ENCODE peak calls at places on chromosomes 12 and 14, in nine cellular contexts. W is A549, H is K562, K is right lobe of liver, T is IMR-90, C is heart left ventricle, V is GM12878, A is HepG2, S is body of pancreas. M is an unnamed sample.
A peak's percentile ranks its signal among the peaks of the same experiment; 100 is the strongest.

GRCh38 chr12:90076851-90077319 is 368.2 kb upstream of the ATP2B1 start:
- ATAC-seq in W (no peak), H (no peak), K (no peak), T (no peak), C (no peak), V (no peak), A (no peak), S (no peak), M (no peak)

GRCh38 chr14:97177016-97177415 is 379.8 kb downstream of the VRK1 start:
- ATAC-seq in W (peak; percentile 60), H (peak; percentile 68), K (no peak), T (no peak), C (no peak), V (peak; percentile 82), A (peak; percentile 67), S (no peak), M (no peak)

GRCh38 chr12:117421987-117422386 is 60.6 kb upstream of the NOS1 start:
- ATAC-seq in W (no peak), H (no peak), K (peak; percentile 96), T (no peak), C (no peak), V (no peak), A (no peak), S (no peak), M (no peak)

GRCh38 chr14:68103841-68104240 is 284.3 kb downstream of the RAD51B start:
- ATAC-seq in W (no peak), H (no peak), K (no peak), T (no peak), C (no peak), V (no peak), A (no peak), S (peak; percentile 53), M (no peak)

GRCh38 chr12:89507015-89507824 is 17.4 kb downstream of the GALNT4 start:
- ATAC-seq in W (peak; percentile 86), H (peak; percentile 58), K (peak; percentile 43), T (no peak), C (peak; percentile 43), V (no peak), A (peak; percentile 63), S (peak; percentile 83), M (no peak)

GRCh38 chr14:55327179-55327578 is 56.0 kb downstream of the FBXO34 start:
- ATAC-seq in W (no peak), H (peak; percentile 49), K (no peak), T (no peak), C (no peak), V (peak; percentile 94), A (no peak), S (no peak), M (no peak)

GRCh38 chr14:54498579-54498978 is 9.8 kb upstream of the GMFB start:
- ATAC-seq in W (no peak), H (no peak), K (no peak), T (no peak), C (peak; percentile 38), V (no peak), A (peak; percentile 33), S (no peak), M (no peak)

GRCh38 chr12:8088574-8088973 is 6.5 kb downstream of the NECAP1 start:
- ATAC-seq in W (no peak), H (no peak), K (peak; percentile 28), T (no peak), C (no peak), V (peak; percentile 84), A (no peak), S (no peak), M (no peak)

GRCh38 chr12:4203772-4204376 is 69.7 kb upstream of the CCND2 start:
- ATAC-seq in W (no peak), H (no peak), K (no peak), T (no peak), C (no peak), V (no peak), A (no peak), S (no peak), M (no peak)

GRCh38 chr14:91714805-91715204 is 17.1 kb downstream of the CATSPERB start:
- ATAC-seq in W (no peak), H (no peak), K (no peak), T (no peak), C (no peak), V (no peak), A (no peak), S (no peak), M (no peak)

GRCh38 chr12:18752280-18752920 is 14.5 kb downstream of the CAPZA3 start:
- ATAC-seq in W (no peak), H (peak; percentile 78), K (no peak), T (peak; percentile 34), C (peak; percentile 69), V (no peak), A (no peak), S (peak; percentile 65), M (peak; percentile 60)

GRCh38 chr14:72154645-72155378 is 222.6 kb downstream of the RGS6 start:
- ATAC-seq in W (no peak), H (no peak), K (no peak), T (no peak), C (no peak), V (no peak), A (no peak), S (no peak), M (peak; percentile 43)

GRCh38 chr14:103848720-103849077 is 1.3 kb upstream of the PPP1R13B start:
- ATAC-seq in W (no peak), H (no peak), K (no peak), T (no peak), C (peak; percentile 48), V (no peak), A (peak; percentile 45), S (no peak), M (no peak)

GRCh38 chr12:94636462-94637085 is 13.8 kb downstream of the TMCC3 start:
- ATAC-seq in W (no peak), H (no peak), K (no peak), T (no peak), C (no peak), V (no peak), A (no peak), S (no peak), M (no peak)

GRCh38 chr12:7042847-7043246 is 17.7 kb upstream of the C1S start:
- ATAC-seq in W (peak; percentile 63), H (peak; percentile 87), K (peak; percentile 83), T (peak; percentile 80), C (peak; percentile 78), V (peak; percentile 41), A (no peak), S (peak; percentile 97), M (peak; percentile 79)

GRCh38 chr12:117050060-117050459 is 49.2 kb downstream of the TESC start:
- ATAC-seq in W (no peak), H (no peak), K (no peak), T (no peak), C (no peak), V (no peak), A (no peak), S (no peak), M (no peak)

GRCh38 chr12:11814362-11814761 is 164.9 kb downstream of the ETV6 start:
- ATAC-seq in W (peak; percentile 81), H (no peak), K (no peak), T (peak; percentile 74), C (no peak), V (no peak), A (peak; percentile 15), S (no peak), M (no peak)

GRCh38 chr12:98697209-98697608 is 52.1 kb downstream of the APAF1 start:
- ATAC-seq in W (no peak), H (peak; percentile 55), K (no peak), T (no peak), C (no peak), V (no peak), A (no peak), S (no peak), M (no peak)

GRCh38 chr12:92702754-92703679 is at the start of gene PLEKHG7:
- ATAC-seq in W (peak; percentile 39), H (no peak), K (peak; percentile 97), T (no peak), C (no peak), V (peak; percentile 91), A (peak; percentile 96), S (peak; percentile 93), M (no peak)

DNA sequence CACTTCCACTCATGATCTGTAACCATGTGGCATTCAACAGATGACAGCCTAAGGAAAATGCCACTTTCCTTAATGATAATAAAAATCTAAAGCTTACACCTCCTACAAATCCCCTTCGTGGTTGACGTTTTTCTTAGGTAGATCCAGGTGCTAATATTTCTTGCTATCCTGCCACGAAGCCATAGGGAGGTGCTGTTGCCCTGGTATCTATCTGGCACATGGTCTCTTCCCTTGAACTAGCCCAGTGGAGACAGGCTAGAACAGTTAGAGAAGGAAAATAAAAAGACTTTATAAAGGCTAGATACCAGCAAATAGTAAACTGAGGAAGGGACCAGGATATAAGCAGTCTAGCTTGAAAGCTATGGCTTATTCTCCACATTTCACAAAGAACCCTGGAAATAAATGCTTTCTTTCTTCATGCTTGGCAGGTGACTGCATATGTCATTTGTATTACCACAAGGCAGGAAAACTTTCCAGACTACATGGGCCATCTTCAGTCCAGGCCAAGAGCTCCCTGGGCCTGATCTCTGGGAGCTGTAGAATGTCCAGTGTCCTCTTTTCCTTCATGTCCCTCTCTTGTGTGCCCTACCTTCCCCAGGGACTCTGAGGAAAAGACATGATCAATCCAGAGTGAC is 15.3 kb downstream of the SPIC start:
- ATAC-seq in W (peak; percentile 59), H (peak; percentile 83), K (peak; percentile 53), T (peak; percentile 49), C (peak; percentile 81), V (peak; percentile 84), A (peak; percentile 93), S (peak; percentile 64), M (no peak)
- TF ChIP-seq CTCF in W (peak; percentile 27), H (peak; percentile 54), K (peak; percentile 32), T (no peak), C (peak; percentile 49), V (peak; percentile 52), A (peak; percentile 80), S (peak; percentile 33), M (peak; percentile 26)

GRCh38 chr14:75293920-75294648 is 15.5 kb downstream of the FOS start:
- ATAC-seq in W (peak; percentile 96), H (peak; percentile 95), K (peak; percentile 89), T (peak; percentile 96), C (peak; percentile 93), V (peak; percentile 99), A (peak; percentile 92), S (peak; percentile 94), M (peak; percentile 93)
- TF ChIP-seq POLR2A in W (peak; percentile 51), H (peak; percentile 62), K (peak; percentile 63), T (peak; percentile 87), C (peak; percentile 29), V (no peak), A (peak; percentile 71), S (peak; percentile 72), M (peak; percentile 39)

GRCh38 chr14:106803379-106803778 is 1277.0 kb downstream of the TMEM121 start:
- ATAC-seq in W (no peak), H (no peak), K (no peak), T (no peak), C (no peak), V (no peak), A (no peak), S (no peak), M (no peak)
- H3K9me3 ChIP-seq in W (no peaks in the 10 kb centered on the region), H (no peaks in the 10 kb centered on the region), K (no peaks in the 10 kb centered on the region), T (peaks cover 18% of the 10 kb centered on the region), C (no peaks in the 10 kb centered on the region), V (no peaks in the 10 kb centered on the region), A (no peaks in the 10 kb centered on the region), S (no peaks in the 10 kb centered on the region), M (no peaks in the 10 kb centered on the region)

DNA sequence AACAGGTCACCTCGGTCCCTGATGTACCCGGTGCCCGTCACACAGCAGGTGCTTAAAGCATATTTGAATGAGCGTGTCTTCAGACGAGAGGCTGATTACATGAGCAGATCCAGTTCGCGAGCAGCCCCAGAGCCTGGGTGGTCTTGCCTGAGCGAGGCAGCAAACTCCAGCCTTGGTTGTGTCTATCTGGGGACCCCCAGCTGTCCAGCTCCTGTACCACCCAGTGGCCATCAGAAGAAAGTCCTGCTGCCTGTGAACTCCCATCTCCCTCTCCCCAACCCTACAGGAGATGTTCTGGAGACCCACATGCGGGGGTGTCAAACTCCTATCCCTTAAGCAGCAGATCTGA is 174.2 kb downstream of the PHETA1 start:
- ATAC-seq in W (no peak), H (no peak), K (no peak), T (no peak), C (no peak), V (no peak), A (peak; percentile 27), S (no peak), M (no peak)
- TF ChIP-seq CTCF in W (no peak), H (no peak), K (no peak), T (no peak), C (no peak), V (no peak), A (no peak), S (no peak), M (no peak)